ENCODE peak calls at places on chromosomes 2 and 18, in ten cellular contexts. One of them, this sample, is unnamed.

GRCh38 chr2:10901160-10901559 is 10.6 kb upstream of the KCNF1 start:
- DNase-seq in activated naive CD4-positive, alpha-beta T cell: no peak
- DNase-seq in memory B cell: no peak
- DNase-seq in stimulated activated CD8-positive, alpha-beta memory T cell treated with anti-CD3 and anti-CD28 coated beads, Interleukin-15, amount 100 ng/mL, for 1 hour: no peak
- DNase-seq in IMR-90: peak; percentile 45
- DNase-seq in HTR-8/SVneo: peak; percentile 44
- DNase-seq in NCI-H2171 treated with DMSO at 0.1 percent for 48 hours: no peak
- DNase-seq in GM18507: no peak
- DNase-seq in A549: peak; percentile 79
- DNase-seq in Caki2: no peak
- DNase-seq in this sample: no peak

GRCh38 chr2:134594399-134594798 is 124.4 kb downstream of the TMEM163 start:
- DNase-seq in activated naive CD4-positive, alpha-beta T cell: no peak
- DNase-seq in stimulated activated CD8-positive, alpha-beta memory T cell treated with anti-CD3 and anti-CD28 coated beads, Interleukin-15, amount 100 ng/mL, for 1 hour: no peak
- DNase-seq in A549: no peak
- DNase-seq in NCI-H2171 treated with DMSO at 0.1 percent for 48 hours: peak; percentile 97
- DNase-seq in HTR-8/SVneo: no peak
- DNase-seq in GM18507: no peak
- DNase-seq in memory B cell: no peak
- DNase-seq in Caki2: no peak
- DNase-seq in IMR-90: no peak
- DNase-seq in this sample: no peak

GRCh38 chr2:69911985-69912563 is 2.8 kb upstream of the MXD1 start:
- DNase-seq in stimulated activated CD8-positive, alpha-beta memory T cell treated with anti-CD3 and anti-CD28 coated beads, Interleukin-15, amount 100 ng/mL, for 1 hour: no peak
- DNase-seq in GM18507: no peak
- DNase-seq in Caki2: no peak
- DNase-seq in memory B cell: no peak
- DNase-seq in activated naive CD4-positive, alpha-beta T cell: no peak
- DNase-seq in HTR-8/SVneo: peak; percentile 45
- DNase-seq in A549: no peak
- DNase-seq in IMR-90: peak; percentile 58
- DNase-seq in NCI-H2171 treated with DMSO at 0.1 percent for 48 hours: peak; percentile 77
- DNase-seq in this sample: no peak

GRCh38 chr2:32947484-32948143 is 861 bp downstream of the LTBP1 start:
- DNase-seq in activated naive CD4-positive, alpha-beta T cell: no peak
- DNase-seq in memory B cell: peak; percentile 36
- DNase-seq in NCI-H2171 treated with DMSO at 0.1 percent for 48 hours: peak; percentile 25
- DNase-seq in A549: peak; percentile 56
- DNase-seq in GM18507: no peak
- DNase-seq in Caki2: peak; percentile 24
- DNase-seq in HTR-8/SVneo: peak; percentile 22
- DNase-seq in IMR-90: peak; percentile 54
- DNase-seq in stimulated activated CD8-positive, alpha-beta memory T cell treated with anti-CD3 and anti-CD28 coated beads, Interleukin-15, amount 100 ng/mL, for 1 hour: no peak
- DNase-seq in this sample: no peak

GRCh38 chr18:13236411-13236810 is 17.9 kb downstream of the LDLRAD4 start:
- DNase-seq in GM18507: no peak
- DNase-seq in IMR-90: no peak
- DNase-seq in memory B cell: no peak
- DNase-seq in stimulated activated CD8-positive, alpha-beta memory T cell treated with anti-CD3 and anti-CD28 coated beads, Interleukin-15, amount 100 ng/mL, for 1 hour: no peak
- DNase-seq in A549: no peak
- DNase-seq in activated naive CD4-positive, alpha-beta T cell: no peak
- DNase-seq in NCI-H2171 treated with DMSO at 0.1 percent for 48 hours: no peak
- DNase-seq in HTR-8/SVneo: no peak
- DNase-seq in Caki2: no peak
- DNase-seq in this sample: no peak

GRCh38 chr2:207662203-207662602 is 37.0 kb upstream of the METTL21A start:
- DNase-seq in GM18507: peak; percentile 15
- DNase-seq in activated naive CD4-positive, alpha-beta T cell: no peak
- DNase-seq in A549: no peak
- DNase-seq in Caki2: peak; percentile 60
- DNase-seq in NCI-H2171 treated with DMSO at 0.1 percent for 48 hours: no peak
- DNase-seq in memory B cell: peak; percentile 52
- DNase-seq in HTR-8/SVneo: no peak
- DNase-seq in IMR-90: no peak
- DNase-seq in stimulated activated CD8-positive, alpha-beta memory T cell treated with anti-CD3 and anti-CD28 coated beads, Interleukin-15, amount 100 ng/mL, for 1 hour: no peak
- DNase-seq in this sample: no peak

GRCh38 chr2:8407332-8407731 is 274.5 kb upstream of the ID2 start:
- DNase-seq in A549: no peak
- DNase-seq in HTR-8/SVneo: no peak
- DNase-seq in stimulated activated CD8-positive, alpha-beta memory T cell treated with anti-CD3 and anti-CD28 coated beads, Interleukin-15, amount 100 ng/mL, for 1 hour: no peak
- DNase-seq in memory B cell: no peak
- DNase-seq in activated naive CD4-positive, alpha-beta T cell: no peak
- DNase-seq in NCI-H2171 treated with DMSO at 0.1 percent for 48 hours: no peak
- DNase-seq in IMR-90: no peak
- DNase-seq in GM18507: no peak
- DNase-seq in Caki2: no peak
- DNase-seq in this sample: no peak

GRCh38 chr2:162196611-162197010 is 44.6 kb upstream of the GCG start:
- DNase-seq in Caki2: no peak
- DNase-seq in memory B cell: no peak
- DNase-seq in stimulated activated CD8-positive, alpha-beta memory T cell treated with anti-CD3 and anti-CD28 coated beads, Interleukin-15, amount 100 ng/mL, for 1 hour: no peak
- DNase-seq in IMR-90: peak; percentile 91
- DNase-seq in GM18507: no peak
- DNase-seq in HTR-8/SVneo: no peak
- DNase-seq in A549: no peak
- DNase-seq in NCI-H2171 treated with DMSO at 0.1 percent for 48 hours: no peak
- DNase-seq in activated naive CD4-positive, alpha-beta T cell: no peak
- DNase-seq in this sample: no peak

GRCh38 chr2:55555977-55556376 is 36.5 kb downstream of the CFAP36 start:
- DNase-seq in IMR-90: no peak
- DNase-seq in memory B cell: no peak
- DNase-seq in HTR-8/SVneo: no peak
- DNase-seq in GM18507: no peak
- DNase-seq in stimulated activated CD8-positive, alpha-beta memory T cell treated with anti-CD3 and anti-CD28 coated beads, Interleukin-15, amount 100 ng/mL, for 1 hour: no peak
- DNase-seq in activated naive CD4-positive, alpha-beta T cell: no peak
- DNase-seq in Caki2: no peak
- DNase-seq in NCI-H2171 treated with DMSO at 0.1 percent for 48 hours: no peak
- DNase-seq in A549: no peak
- DNase-seq in this sample: no peak

GRCh38 chr2:156490467-156490840 is 54.3 kb downstream of the GPD2 start:
- DNase-seq in HTR-8/SVneo: no peak
- DNase-seq in Caki2: no peak
- DNase-seq in memory B cell: no peak
- DNase-seq in A549: no peak
- DNase-seq in stimulated activated CD8-positive, alpha-beta memory T cell treated with anti-CD3 and anti-CD28 coated beads, Interleukin-15, amount 100 ng/mL, for 1 hour: no peak
- DNase-seq in NCI-H2171 treated with DMSO at 0.1 percent for 48 hours: no peak
- DNase-seq in activated naive CD4-positive, alpha-beta T cell: no peak
- DNase-seq in GM18507: no peak
- DNase-seq in IMR-90: no peak
- DNase-seq in this sample: no peak

GRCh38 chr2:238160206-238161129 is 1.7 kb downstream of the ERFE start:
- DNase-seq in HTR-8/SVneo: no peak
- DNase-seq in A549: no peak
- DNase-seq in GM18507: no peak
- DNase-seq in NCI-H2171 treated with DMSO at 0.1 percent for 48 hours: no peak
- DNase-seq in Caki2: no peak
- DNase-seq in IMR-90: peak; percentile 59
- DNase-seq in stimulated activated CD8-positive, alpha-beta memory T cell treated with anti-CD3 and anti-CD28 coated beads, Interleukin-15, amount 100 ng/mL, for 1 hour: no peak
- DNase-seq in memory B cell: no peak
- DNase-seq in activated naive CD4-positive, alpha-beta T cell: no peak
- DNase-seq in this sample: peak; percentile 74

GRCh38 chr2:240453461-240454030 is 18.1 kb downstream of the GPC1 start:
- DNase-seq in stimulated activated CD8-positive, alpha-beta memory T cell treated with anti-CD3 and anti-CD28 coated beads, Interleukin-15, amount 100 ng/mL, for 1 hour: no peak
- DNase-seq in HTR-8/SVneo: no peak
- DNase-seq in IMR-90: no peak
- DNase-seq in GM18507: no peak
- DNase-seq in NCI-H2171 treated with DMSO at 0.1 percent for 48 hours: no peak
- DNase-seq in Caki2: no peak
- DNase-seq in activated naive CD4-positive, alpha-beta T cell: no peak
- DNase-seq in memory B cell: no peak
- DNase-seq in A549: no peak
- DNase-seq in this sample: no peak

GRCh38 chr2:133249362-133249761 is 318.9 kb downstream of the NCKAP5 start:
- DNase-seq in GM18507: no peak
- DNase-seq in IMR-90: no peak
- DNase-seq in A549: no peak
- DNase-seq in NCI-H2171 treated with DMSO at 0.1 percent for 48 hours: no peak
- DNase-seq in HTR-8/SVneo: no peak
- DNase-seq in memory B cell: no peak
- DNase-seq in stimulated activated CD8-positive, alpha-beta memory T cell treated with anti-CD3 and anti-CD28 coated beads, Interleukin-15, amount 100 ng/mL, for 1 hour: no peak
- DNase-seq in Caki2: no peak
- DNase-seq in activated naive CD4-positive, alpha-beta T cell: no peak
- DNase-seq in this sample: no peak